ENCODE peak calls at places on chromosomes 2 and 18, in nine cellular contexts. N is A549, C is tibial nerve, L is ovary, S is stomach, Z is transverse colon, Y is SK-N-SH, B is esophagus muscularis mucosa, E is K562. O is an unnamed sample.

GRCh38 chr2:12950957-12951656 is 234.4 kb downstream of the TRIB2 start:
- DNase-seq in N (no peak), C (no peak), L (no peak), Z (no peak), Y (no peak), E (no peak), S (no peak), B (no peak), O (no peak)

GRCh38 chr2:67626076-67626475 is 228.9 kb downstream of the ETAA1 start:
- DNase-seq in Y (no peak), N (no peak), E (no peak), B (no peak), C (no peak), L (no peak), Z (no peak), S (no peak), O (no peak)

GRCh38 chr2:76692896-76693295 is 829.3 kb downstream of the LRRTM4 start:
- DNase-seq in L (no peak), S (no peak), Z (no peak), E (no peak), C (no peak), Y (peak), N (no peak), B (no peak), O (no peak)

GRCh38 chr18:75538727-75539126 is 111.2 kb upstream of the SMIM21 start:
- DNase-seq in S (no peak), C (no peak), Z (no peak), E (no peak), Y (no peak), L (no peak), B (peak), N (no peak), O (no peak)

GRCh38 chr2:130842770-130843169 is 6.1 kb downstream of the ARHGEF4 start:
- DNase-seq in N (no peak), S (no peak), L (no peak), Z (no peak), E (no peak), B (no peak), C (no peak), Y (no peak), O (no peak)

GRCh38 chr2:241853651-241854341 is 4.9 kb downstream of the PDCD1 start:
- DNase-seq in Z (no peak), S (no peak), B (no peak), L (peak), E (no peak), Y (peak), C (no peak), N (no peak), O (peak)

GRCh38 chr2:48364100-48364499 is 165.9 kb upstream of the STON1 start:
- DNase-seq in S (no peak), C (no peak), E (no peak), N (no peak), L (no peak), Y (no peak), Z (no peak), B (no peak), O (no peak)

GRCh38 chr2:183838295-183838694 is 714.1 kb downstream of the NUP35 start:
- DNase-seq in Y (no peak), S (no peak), N (no peak), E (no peak), L (no peak), C (no peak), B (no peak), Z (no peak), O (no peak)

GRCh38 chr2:27123302-27124150 is at the start of gene ABHD1:
- DNase-seq in N (peak), Y (peak), B (no peak), L (peak), Z (peak), E (peak), S (peak), C (peak), O (peak)

GRCh38 chr2:127516031-127516430 is 10.3 kb downstream of the IWS1 start:
- DNase-seq in Z (peak), C (no peak), B (no peak), L (peak), N (no peak), Y (no peak), E (no peak), S (no peak), O (peak)

GRCh38 chr2:46689993-46690392 is 210.6 kb downstream of the TMEM247 start:
- DNase-seq in Z (no peak), Y (no peak), B (no peak), L (no peak), S (no peak), E (no peak), N (no peak), C (no peak), O (no peak)

GRCh38 chr2:98898423-98898841 is 37.6 kb downstream of the CRACDL start:
- DNase-seq in C (no peak), L (no peak), E (no peak), N (no peak), B (peak), Z (no peak), Y (no peak), S (no peak), O (no peak)

GRCh38 chr2:156331572-156332451 is 709 bp downstream of the NR4A2 start:
- DNase-seq in Z (peak), L (peak), C (peak), Y (peak), N (peak), E (peak), S (peak), B (no peak), O (peak)

GRCh38 chr2:206456078-206456769 is 12.9 kb downstream of the ADAM23 start:
- DNase-seq in Y (no peak), E (no peak), S (no peak), Z (peak), N (no peak), L (no peak), B (no peak), C (no peak), O (no peak)

GRCh38 chr2:230928701-230929380 is 3.8 kb upstream of the GPR55 start:
- DNase-seq in C (no peak), N (no peak), Z (peak), L (no peak), S (no peak), Y (no peak), B (no peak), E (no peak), O (peak)

GRCh38 chr2:75064691-75065396 is 106.4 kb downstream of the POLE4 start:
- DNase-seq in S (peak), L (peak), B (no peak), C (no peak), Y (peak), N (peak), Z (peak), E (peak), O (peak)

GRCh38 chr2:19911799-19912509 is 10.2 kb upstream of the TTC32 start:
- DNase-seq in Z (no peak), L (no peak), E (no peak), C (no peak), Y (no peak), B (no peak), S (no peak), N (peak), O (no peak)

GRCh38 chr2:177161741-177162440 is 50.7 kb upstream of the HNRNPA3 start:
- DNase-seq in N (peak), E (peak), B (no peak), C (no peak), L (no peak), Z (no peak), S (no peak), Y (peak), O (no peak)

GRCh38 chr2:85437488-85438290 is 19.2 kb downstream of the SH2D6 start:
- DNase-seq in L (peak), S (peak), C (peak), Y (peak), Z (peak), E (peak), N (peak), B (peak), O (peak)

GRCh38 chr2:19299522-19299921 is 58.9 kb downstream of the OSR1 start:
- DNase-seq in L (no peak), Y (no peak), B (peak), N (no peak), E (no peak), C (no peak), S (no peak), Z (no peak), O (no peak)

GRCh38 chr2:191711621-191712020 is 33.7 kb downstream of the NABP1 start:
- DNase-seq in N (no peak), S (no peak), Y (no peak), B (no peak), L (no peak), E (no peak), C (no peak), Z (no peak), O (no peak)

GRCh38 chr2:45591073-45591472 is 20.0 kb downstream of the SRBD1 start:
- DNase-seq in L (no peak), N (no peak), Z (no peak), Y (no peak), B (no peak), C (no peak), E (no peak), S (no peak), O (no peak)

GRCh38 chr2:7989823-7990222 is 692.0 kb upstream of the ID2 start:
- DNase-seq in E (no peak), Y (no peak), N (no peak), Z (no peak), C (no peak), S (no peak), B (no peak), L (no peak), O (no peak)

GRCh38 chr2:151862688-151863087 is 34.5 kb upstream of the ARL5A start:
- DNase-seq in Y (no peak), L (no peak), C (no peak), B (no peak), Z (no peak), S (no peak), N (no peak), E (no peak), O (no peak)

GRCh38 chr2:55155764-55156221 is 76.3 kb downstream of the CLHC1 start:
- DNase-seq in Y (no peak), S (no peak), L (no peak), B (no peak), C (no peak), N (no peak), E (no peak), Z (no peak), O (no peak)

GRCh38 chr2:119112770-119113488 is 45.6 kb downstream of the C1QL2 start:
- DNase-seq in E (no peak), L (no peak), Y (no peak), N (no peak), S (no peak), C (no peak), B (peak), Z (no peak), O (peak)

GRCh38 chr18:76412010-76412817 is 82.8 kb downstream of the ZNF516 start:
- DNase-seq in N (no peak), L (no peak), B (no peak), E (no peak), Y (no peak), C (no peak), Z (peak), S (no peak), O (peak)

GRCh38 chr18:10715791-10716190 is 190.0 kb downstream of the NAPG start:
- DNase-seq in Z (no peak), S (no peak), N (peak), C (no peak), Y (no peak), E (no peak), L (no peak), B (no peak), O (peak)

GRCh38 chr2:11004206-11004605 is 92.5 kb downstream of the KCNF1 start:
- DNase-seq in L (no peak), Z (no peak), E (no peak), S (no peak), B (no peak), Y (no peak), N (no peak), C (no peak), O (no peak)

DNA sequence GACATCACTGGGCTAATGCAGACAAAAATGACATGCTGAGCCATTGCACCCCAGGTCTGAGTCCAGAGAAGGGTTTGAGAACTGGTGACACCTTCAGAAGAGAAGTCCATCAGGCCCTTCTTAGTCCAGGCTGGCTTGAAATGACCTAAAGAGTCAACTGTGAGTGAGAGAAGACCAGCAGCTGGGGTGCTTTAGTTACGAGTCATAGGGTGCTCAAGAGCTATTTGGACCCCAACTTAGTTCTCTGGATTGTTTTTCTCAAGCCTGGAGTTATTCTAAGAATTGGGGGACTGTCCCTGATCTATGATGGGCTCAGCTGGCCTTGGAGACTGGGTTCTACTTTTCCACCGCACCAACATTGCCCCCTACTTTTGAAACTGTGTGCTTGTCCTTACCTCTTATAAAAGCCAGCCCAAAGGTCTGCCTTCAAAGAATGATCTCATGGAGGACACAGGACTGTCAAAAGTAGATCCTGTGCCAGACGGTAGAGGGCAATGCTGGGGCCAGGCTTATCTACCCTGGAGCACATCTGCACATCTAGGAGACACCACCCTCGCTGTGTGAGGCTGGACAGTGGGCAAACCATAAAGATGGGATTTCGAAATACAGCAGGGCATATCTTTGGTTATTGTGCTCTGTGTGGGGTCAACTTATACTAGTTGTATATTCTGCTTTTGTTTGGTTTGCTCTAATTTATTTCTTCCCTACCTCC is 333.0 kb upstream of the SLC14A2 start:
- DNase-seq in Y (no peak), L (no peak), B (no peak), E (no peak), S (no peak), N (peak), C (no peak), Z (no peak), O (no peak)
- TF ChIP-seq CTCF in Y (no peak), L (no peak), B (no peak), E (peak), S (no peak), N (no peak), C (no peak), Z (no peak), O (no peak)

DNA sequence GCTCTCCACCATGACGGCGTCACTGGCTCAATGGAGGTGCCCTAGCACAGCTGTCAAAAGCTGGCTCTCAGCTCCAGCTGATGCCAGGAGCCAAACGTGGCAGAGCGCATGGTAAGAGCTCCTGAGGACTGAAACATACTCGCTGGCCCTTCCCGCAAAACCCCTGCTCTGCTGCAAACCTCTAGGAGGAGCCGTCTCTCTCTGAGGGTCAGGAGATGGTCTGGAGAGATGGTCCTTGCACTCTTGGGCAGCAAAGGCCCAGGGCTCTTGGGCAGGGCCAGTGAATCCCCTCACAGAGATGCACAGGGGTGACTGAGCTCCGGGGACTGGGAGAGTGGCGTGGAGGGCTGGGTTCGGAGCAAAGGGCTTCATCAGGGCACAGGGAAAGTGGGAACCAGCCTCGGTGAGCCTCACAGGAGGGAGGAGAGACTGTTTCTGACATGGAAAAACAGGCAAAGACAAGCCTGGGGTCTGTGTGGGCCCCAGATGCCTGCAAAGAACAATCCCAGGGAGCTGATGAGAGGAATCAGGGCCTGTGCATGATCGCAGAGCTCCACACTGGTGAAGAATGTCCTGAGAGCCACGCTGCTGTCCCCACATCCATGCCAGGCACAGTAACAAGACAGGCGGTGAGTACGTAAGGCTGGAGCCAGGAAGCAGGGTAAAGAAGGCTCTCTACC is 17.2 kb downstream of the SNORC start:
- DNase-seq in Z (no peak), L (no peak), S (peak), B (no peak), Y (peak), E (no peak), C (no peak), N (peak), O (no peak)
- TF ChIP-seq EP300 in Z (no peak), L (no peak), S (no peak), B (no peak), Y (no peak), E (no peak), C (no peak), N (no peak), O (no peak)

GRCh38 chr18:22408059-22408458 is 9.7 kb downstream of the CTAGE1 start:
- DNase-seq in E (peak), L (no peak), Y (no peak), Z (no peak), B (no peak), C (no peak), S (no peak), N (no peak), O (no peak)
- TF ChIP-seq CTCF in E (no peak), L (no peak), Y (peak), Z (no peak), B (no peak), C (no peak), S (no peak), N (no peak), O (no peak)

GRCh38 chr18:58887613-58887963 is 22.9 kb downstream of the ZNF532 start:
- DNase-seq in S (peak), B (no peak), C (peak), Z (peak), N (no peak), L (peak), Y (no peak), E (no peak), O (peak)
- TF ChIP-seq EP300 in S (no peak), B (no peak), C (no peak), Z (no peak), N (no peak), L (no peak), Y (no peak), E (no peak), O (no peak)